ENCODE peak calls at places on chromosomes 11 and 22, in nine cellular contexts. One of them, this sample, is unnamed. For H3K36me3, the result is how much of the 10 kb centered on the place peaks cover.

GRCh38 chr11:69500285-69501120 is 19.0 kb downstream of the LINC01488 start:
- DNase-seq in pancreas: no peak
- DNase-seq in IMR-90: no peak
- DNase-seq in ascending aorta: no peak
- DNase-seq in neuronal stem cell: no peak
- DNase-seq in left ventricle myocardium inferior: no peak
- DNase-seq in CD4-positive, alpha-beta memory T cell: no peak
- DNase-seq in upper lobe of right lung: peak
- DNase-seq in PC-3: no peak
- DNase-seq in this sample: no peak

GRCh38 chr11:61890536-61891330 is 612 bp downstream of the FADS3 start:
- DNase-seq in left ventricle myocardium inferior: peak
- DNase-seq in upper lobe of right lung: peak
- DNase-seq in CD4-positive, alpha-beta memory T cell: peak
- DNase-seq in pancreas: peak
- DNase-seq in PC-3: peak
- DNase-seq in neuronal stem cell: no peak
- DNase-seq in ascending aorta: peak
- DNase-seq in IMR-90: peak
- DNase-seq in this sample: no peak

GRCh38 chr11:34242037-34242625 is 115.7 kb downstream of the ABTB2 start:
- DNase-seq in left ventricle myocardium inferior: no peak
- DNase-seq in IMR-90: peak
- DNase-seq in pancreas: no peak
- DNase-seq in PC-3: no peak
- DNase-seq in neuronal stem cell: no peak
- DNase-seq in upper lobe of right lung: no peak
- DNase-seq in CD4-positive, alpha-beta memory T cell: no peak
- DNase-seq in ascending aorta: no peak
- DNase-seq in this sample: no peak

GRCh38 chr11:12413141-12414055 is 36.0 kb downstream of the PARVA start:
- DNase-seq in neuronal stem cell: no peak
- DNase-seq in IMR-90: peak
- DNase-seq in left ventricle myocardium inferior: no peak
- DNase-seq in upper lobe of right lung: no peak
- DNase-seq in CD4-positive, alpha-beta memory T cell: no peak
- DNase-seq in PC-3: no peak
- DNase-seq in ascending aorta: no peak
- DNase-seq in pancreas: no peak
- DNase-seq in this sample: no peak

GRCh38 chr22:50027639-50028537 is 15.3 kb upstream of the IL17REL start:
- DNase-seq in IMR-90: peak
- DNase-seq in upper lobe of right lung: peak
- DNase-seq in CD4-positive, alpha-beta memory T cell: peak
- DNase-seq in left ventricle myocardium inferior: no peak
- DNase-seq in neuronal stem cell: no peak
- DNase-seq in PC-3: peak
- DNase-seq in ascending aorta: no peak
- DNase-seq in pancreas: no peak
- DNase-seq in this sample: no peak

GRCh38 chr11:63845305-63845704 is 6.4 kb downstream of the MARK2 start:
- DNase-seq in left ventricle myocardium inferior: no peak
- DNase-seq in IMR-90: peak
- DNase-seq in ascending aorta: no peak
- DNase-seq in neuronal stem cell: no peak
- DNase-seq in upper lobe of right lung: no peak
- DNase-seq in CD4-positive, alpha-beta memory T cell: no peak
- DNase-seq in PC-3: peak
- DNase-seq in pancreas: no peak
- DNase-seq in this sample: no peak

GRCh38 chr22:21074092-21074715 is 28.5 kb downstream of the LRRC74B start:
- DNase-seq in upper lobe of right lung: no peak
- DNase-seq in IMR-90: peak
- DNase-seq in ascending aorta: peak
- DNase-seq in left ventricle myocardium inferior: no peak
- DNase-seq in CD4-positive, alpha-beta memory T cell: no peak
- DNase-seq in pancreas: no peak
- DNase-seq in neuronal stem cell: no peak
- DNase-seq in PC-3: peak
- DNase-seq in this sample: no peak

GRCh38 chr11:95675585-95675984 is 114.0 kb downstream of the FAM76B start:
- DNase-seq in ascending aorta: no peak
- DNase-seq in CD4-positive, alpha-beta memory T cell: no peak
- DNase-seq in upper lobe of right lung: no peak
- DNase-seq in IMR-90: no peak
- DNase-seq in neuronal stem cell: no peak
- DNase-seq in PC-3: no peak
- DNase-seq in left ventricle myocardium inferior: no peak
- DNase-seq in pancreas: no peak
- DNase-seq in this sample: no peak

GRCh38 chr11:28822596-28822995 is 714.4 kb downstream of the METTL15 start:
- DNase-seq in upper lobe of right lung: no peak
- DNase-seq in IMR-90: peak
- DNase-seq in ascending aorta: no peak
- DNase-seq in PC-3: peak
- DNase-seq in CD4-positive, alpha-beta memory T cell: no peak
- DNase-seq in pancreas: no peak
- DNase-seq in left ventricle myocardium inferior: no peak
- DNase-seq in neuronal stem cell: no peak
- DNase-seq in this sample: no peak

GRCh38 chr11:10896493-10896892 is 38.6 kb upstream of the ZBED5 start:
- DNase-seq in upper lobe of right lung: no peak
- DNase-seq in pancreas: no peak
- DNase-seq in neuronal stem cell: no peak
- DNase-seq in IMR-90: no peak
- DNase-seq in left ventricle myocardium inferior: no peak
- DNase-seq in PC-3: no peak
- DNase-seq in ascending aorta: no peak
- DNase-seq in CD4-positive, alpha-beta memory T cell: no peak
- DNase-seq in this sample: no peak

GRCh38 chr11:58654079-58654907 is 31.8 kb downstream of the CNTF start:
- DNase-seq in ascending aorta: peak
- DNase-seq in upper lobe of right lung: peak
- DNase-seq in neuronal stem cell: peak
- DNase-seq in left ventricle myocardium inferior: peak
- DNase-seq in pancreas: peak
- DNase-seq in IMR-90: peak
- DNase-seq in PC-3: peak
- DNase-seq in CD4-positive, alpha-beta memory T cell: peak
- DNase-seq in this sample: peak

GRCh38 chr11:19393941-19394340 is 153.2 kb upstream of the E2F8 start:
- DNase-seq in CD4-positive, alpha-beta memory T cell: no peak
- DNase-seq in ascending aorta: no peak
- DNase-seq in neuronal stem cell: no peak
- DNase-seq in PC-3: no peak
- DNase-seq in IMR-90: peak
- DNase-seq in pancreas: no peak
- DNase-seq in upper lobe of right lung: no peak
- DNase-seq in left ventricle myocardium inferior: no peak
- DNase-seq in this sample: no peak

GRCh38 chr11:29161216-29161615 is 855.6 kb downstream of the KCNA4 start:
- DNase-seq in neuronal stem cell: no peak
- DNase-seq in IMR-90: peak
- DNase-seq in ascending aorta: no peak
- DNase-seq in PC-3: peak
- DNase-seq in upper lobe of right lung: no peak
- DNase-seq in pancreas: no peak
- DNase-seq in left ventricle myocardium inferior: no peak
- DNase-seq in CD4-positive, alpha-beta memory T cell: no peak
- DNase-seq in this sample: no peak

GRCh38 chr22:49015993-49016908 is 811.4 kb downstream of the BRD1 start:
- DNase-seq in ascending aorta: no peak
- DNase-seq in pancreas: no peak
- DNase-seq in upper lobe of right lung: peak
- DNase-seq in CD4-positive, alpha-beta memory T cell: no peak
- DNase-seq in left ventricle myocardium inferior: no peak
- DNase-seq in neuronal stem cell: no peak
- DNase-seq in IMR-90: no peak
- DNase-seq in PC-3: no peak
- DNase-seq in this sample: no peak

GRCh38 chr11:29773656-29774264 is 243.1 kb downstream of the KCNA4 start:
- DNase-seq in IMR-90: no peak
- DNase-seq in CD4-positive, alpha-beta memory T cell: no peak
- DNase-seq in upper lobe of right lung: no peak
- DNase-seq in left ventricle myocardium inferior: peak
- DNase-seq in ascending aorta: no peak
- DNase-seq in pancreas: no peak
- DNase-seq in PC-3: no peak
- DNase-seq in neuronal stem cell: no peak
- DNase-seq in this sample: no peak

DNA sequence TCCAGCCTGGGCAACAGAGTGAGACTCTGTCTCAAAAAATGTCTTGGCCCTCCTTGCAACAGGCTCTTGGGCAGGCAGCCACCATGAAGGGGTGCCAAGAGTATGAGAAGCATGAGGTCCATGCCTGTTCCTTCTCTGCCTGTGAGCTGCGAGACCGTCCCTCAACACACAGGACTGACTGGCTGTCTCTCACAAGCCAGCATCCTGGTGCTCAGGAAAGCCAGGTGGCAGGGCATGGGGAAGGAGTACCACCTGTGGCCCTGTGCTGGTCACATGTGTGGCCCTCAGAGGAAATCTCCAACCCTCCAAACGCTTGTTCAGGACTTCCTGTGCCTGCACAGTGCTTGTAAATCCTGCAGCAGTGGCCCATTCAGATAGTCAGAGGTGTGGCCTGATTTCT is 83.2 kb downstream of the ATXN10 start:
- DNase-seq in pancreas: no peak
- DNase-seq in CD4-positive, alpha-beta memory T cell: no peak
- DNase-seq in IMR-90: no peak
- DNase-seq in left ventricle myocardium inferior: no peak
- DNase-seq in upper lobe of right lung: no peak
- DNase-seq in PC-3: no peak
- DNase-seq in neuronal stem cell: no peak
- DNase-seq in ascending aorta: no peak
- DNase-seq in this sample: no peak
- H3K36me3 ChIP-seq in pancreas: under half
- H3K36me3 ChIP-seq in CD4-positive, alpha-beta memory T cell: under half
- H3K36me3 ChIP-seq in IMR-90: under half
- H3K36me3 ChIP-seq in left ventricle myocardium inferior: under half
- H3K36me3 ChIP-seq in upper lobe of right lung: under half
- H3K36me3 ChIP-seq in PC-3: under half
- H3K36me3 ChIP-seq in neuronal stem cell: under half
- H3K36me3 ChIP-seq in ascending aorta: under half
- H3K36me3 ChIP-seq in this sample: under half

GRCh38 chr11:8689726-8690255 is 7.2 kb downstream of the RPL27A start:
- DNase-seq in PC-3: no peak
- DNase-seq in ascending aorta: no peak
- DNase-seq in neuronal stem cell: no peak
- DNase-seq in CD4-positive, alpha-beta memory T cell: no peak
- DNase-seq in IMR-90: peak
- DNase-seq in left ventricle myocardium inferior: no peak
- DNase-seq in pancreas: no peak
- DNase-seq in upper lobe of right lung: no peak
- DNase-seq in this sample: no peak
- H3K36me3 ChIP-seq in PC-3: under half
- H3K36me3 ChIP-seq in ascending aorta: half or more
- H3K36me3 ChIP-seq in neuronal stem cell: under half
- H3K36me3 ChIP-seq in CD4-positive, alpha-beta memory T cell: under half
- H3K36me3 ChIP-seq in IMR-90: under half
- H3K36me3 ChIP-seq in left ventricle myocardium inferior: half or more
- H3K36me3 ChIP-seq in pancreas: under half
- H3K36me3 ChIP-seq in upper lobe of right lung: half or more
- H3K36me3 ChIP-seq in this sample: under half

GRCh38 chr11:57438345-57439280 is 11.7 kb upstream of the SLC43A3 start:
- DNase-seq in neuronal stem cell: no peak
- DNase-seq in IMR-90: no peak
- DNase-seq in left ventricle myocardium inferior: no peak
- DNase-seq in pancreas: no peak
- DNase-seq in PC-3: no peak
- DNase-seq in upper lobe of right lung: no peak
- DNase-seq in ascending aorta: no peak
- DNase-seq in CD4-positive, alpha-beta memory T cell: no peak
- DNase-seq in this sample: no peak
- H3K36me3 ChIP-seq in neuronal stem cell: under half
- H3K36me3 ChIP-seq in IMR-90: under half
- H3K36me3 ChIP-seq in left ventricle myocardium inferior: under half
- H3K36me3 ChIP-seq in pancreas: under half
- H3K36me3 ChIP-seq in PC-3: under half
- H3K36me3 ChIP-seq in upper lobe of right lung: under half
- H3K36me3 ChIP-seq in ascending aorta: under half
- H3K36me3 ChIP-seq in CD4-positive, alpha-beta memory T cell: under half
- H3K36me3 ChIP-seq in this sample: under half

DNA sequence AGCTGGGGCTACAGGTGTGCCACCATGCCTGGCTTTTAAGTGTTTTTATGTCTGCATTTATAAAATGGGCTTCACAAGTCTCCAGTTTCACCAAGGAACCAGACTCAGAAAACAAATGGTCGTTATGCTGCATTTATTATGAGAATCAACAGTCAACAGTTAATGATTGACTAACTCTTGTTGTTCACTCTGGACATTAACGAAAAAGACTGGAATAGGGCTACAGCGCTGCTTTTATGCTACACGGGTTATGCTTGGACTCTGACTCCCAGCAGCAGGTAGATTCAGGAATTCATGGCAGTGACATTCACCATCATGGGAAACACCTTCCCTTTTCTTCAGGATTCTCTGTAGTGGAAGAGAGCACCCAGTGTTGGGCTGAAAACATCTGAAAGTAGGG is 44.4 kb upstream of the CHKA start:
- DNase-seq in CD4-positive, alpha-beta memory T cell: no peak
- DNase-seq in upper lobe of right lung: no peak
- DNase-seq in neuronal stem cell: no peak
- DNase-seq in PC-3: no peak
- DNase-seq in ascending aorta: no peak
- DNase-seq in pancreas: no peak
- DNase-seq in left ventricle myocardium inferior: no peak
- DNase-seq in IMR-90: no peak
- DNase-seq in this sample: no peak
- H3K36me3 ChIP-seq in CD4-positive, alpha-beta memory T cell: under half
- H3K36me3 ChIP-seq in upper lobe of right lung: half or more
- H3K36me3 ChIP-seq in neuronal stem cell: under half
- H3K36me3 ChIP-seq in PC-3: under half
- H3K36me3 ChIP-seq in ascending aorta: half or more
- H3K36me3 ChIP-seq in pancreas: under half
- H3K36me3 ChIP-seq in left ventricle myocardium inferior: half or more
- H3K36me3 ChIP-seq in IMR-90: under half
- H3K36me3 ChIP-seq in this sample: under half

GRCh38 chr11:93737904-93738612 is 3.2 kb downstream of the TAF1D start:
- DNase-seq in upper lobe of right lung: no peak
- DNase-seq in neuronal stem cell: no peak
- DNase-seq in CD4-positive, alpha-beta memory T cell: no peak
- DNase-seq in PC-3: peak
- DNase-seq in left ventricle myocardium inferior: no peak
- DNase-seq in pancreas: no peak
- DNase-seq in IMR-90: peak
- DNase-seq in ascending aorta: no peak
- DNase-seq in this sample: no peak
- H3K36me3 ChIP-seq in upper lobe of right lung: half or more
- H3K36me3 ChIP-seq in neuronal stem cell: under half
- H3K36me3 ChIP-seq in CD4-positive, alpha-beta memory T cell: under half
- H3K36me3 ChIP-seq in PC-3: half or more
- H3K36me3 ChIP-seq in left ventricle myocardium inferior: half or more
- H3K36me3 ChIP-seq in pancreas: under half
- H3K36me3 ChIP-seq in IMR-90: under half
- H3K36me3 ChIP-seq in ascending aorta: half or more
- H3K36me3 ChIP-seq in this sample: half or more